ENCODE peak calls at places on chromosomes 12 and 14, in six cellular contexts. S is left lung, Q is body of pancreas, P is fibroblast of lung, V is cardiac muscle cell, X is HL-60. U is an unnamed sample. For H3K27me3, the result is how much of the 10 kb centered on the place peaks cover.

GRCh38 chr12:118288174-118288573 is 84.5 kb downstream of the TAOK3 start:
- DNase-seq in V (no peak), Q (no peak), P (no peak), X (no peak), S (no peak), U (no peak)

GRCh38 chr14:65753061-65753460 is 340.5 kb downstream of the FUT8 start:
- DNase-seq in X (no peak), P (no peak), Q (no peak), V (no peak), S (no peak), U (no peak)

GRCh38 chr12:81167694-81168093 is 89.8 kb downstream of the ACSS3 start:
- DNase-seq in S (no peak), Q (no peak), X (no peak), P (peak), V (no peak), U (no peak)

GRCh38 chr14:31964979-31965734 is 111.9 kb upstream of the ARHGAP5 start:
- DNase-seq in V (no peak), X (no peak), P (peak), S (no peak), Q (no peak), U (no peak)

GRCh38 chr14:103286460-103286859 is 47.6 kb upstream of the EIF5 start:
- DNase-seq in Q (no peak), P (no peak), V (no peak), X (no peak), S (no peak), U (no peak)

GRCh38 chr12:20549115-20549719 is 145.9 kb upstream of the SLCO1C1 start:
- DNase-seq in S (no peak), Q (no peak), V (peak), P (peak), X (peak), U (no peak)

GRCh38 chr12:6161124-6161882 is 36.8 kb upstream of the VWF start:
- DNase-seq in S (no peak), Q (no peak), X (no peak), V (no peak), P (peak), U (no peak)

GRCh38 chr14:50736932-50737419 is 68.9 kb upstream of the SAV1 start:
- DNase-seq in V (no peak), P (no peak), Q (no peak), S (no peak), X (no peak), U (no peak)

GRCh38 chr12:2451025-2451424 is 343.7 kb upstream of the FKBP4 start:
- DNase-seq in Q (no peak), V (no peak), P (peak), X (no peak), S (no peak), U (no peak)

GRCh38 chr12:229441-230191 is 15.7 kb upstream of the SLC6A12 start:
- DNase-seq in X (no peak), P (no peak), Q (no peak), V (no peak), S (no peak), U (no peak)

GRCh38 chr12:227286-227915 is 13.4 kb upstream of the SLC6A12 start:
- DNase-seq in Q (no peak), S (no peak), X (no peak), P (no peak), V (no peak), U (no peak)

GRCh38 chr12:226401-226800 is 12.4 kb upstream of the SLC6A12 start:
- DNase-seq in V (no peak), Q (no peak), P (no peak), S (no peak), X (no peak), U (no peak)

GRCh38 chr12:228846-229200 is 14.9 kb upstream of the SLC6A12 start:
- DNase-seq in X (no peak), P (no peak), S (no peak), Q (no peak), V (no peak), U (no peak)

DNA sequence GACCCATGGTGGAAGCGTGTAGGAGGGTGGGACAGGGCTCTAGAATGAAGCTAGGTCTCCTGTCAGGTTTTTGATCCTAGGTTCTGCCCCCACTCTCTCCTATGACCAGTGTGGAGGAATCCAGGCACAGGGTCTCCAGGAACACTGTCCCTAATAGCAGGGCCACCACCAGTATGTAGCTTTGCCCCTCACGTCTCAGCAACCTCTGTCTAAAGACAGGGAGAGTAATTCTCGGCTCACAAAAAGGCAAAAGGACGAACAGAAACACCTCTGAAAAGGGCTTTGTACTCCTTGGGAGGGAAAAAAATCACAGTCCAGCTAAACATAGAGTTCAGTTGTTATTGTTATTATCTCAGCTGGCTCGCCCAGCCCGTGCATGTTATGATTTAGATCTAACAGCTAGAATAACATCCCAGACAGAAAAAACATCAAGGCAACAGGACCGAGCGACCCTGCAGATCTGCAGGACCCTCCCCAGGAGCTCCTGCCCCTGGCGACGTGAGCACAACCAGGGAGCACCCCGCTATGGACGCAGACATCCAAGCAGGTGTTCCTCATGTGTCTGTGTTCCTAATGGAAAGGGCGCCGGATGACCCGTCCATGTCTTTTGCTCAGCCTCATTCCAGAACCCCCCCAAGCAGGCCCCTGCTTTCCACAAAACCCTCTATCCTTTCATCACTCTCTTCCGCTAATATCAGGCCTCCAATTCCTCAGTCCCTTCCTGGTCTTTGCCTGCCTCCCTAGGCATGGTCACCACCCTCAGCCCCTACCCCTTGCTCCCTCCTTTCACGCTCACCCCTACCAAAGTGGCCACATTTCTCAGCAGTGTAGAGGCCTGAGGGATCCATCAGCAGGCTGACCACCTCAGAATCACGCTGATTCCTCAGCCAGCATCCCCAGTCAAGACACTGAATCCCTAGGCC is 14.2 kb upstream of the SLC6A12 start:
- DNase-seq in X (no peak), S (no peak), P (no peak), V (no peak), Q (no peak), U (no peak)
- H3K27me3 ChIP-seq in X (under half), S (under half), P (under half), V (under half), Q (under half), U (under half)

GRCh38 chr12:14394317-14395058 is 29.0 kb downstream of the ATF7IP start:
- DNase-seq in P (peak), Q (peak), X (peak), V (peak), S (no peak), U (no peak)
- H3K4me3 ChIP-seq in P (no peak), Q (no peak), X (no peak), V (peak), S (no peak), U (peak)

GRCh38 chr12:113184098-113184899 is 979 bp downstream of the DDX54 start:
- DNase-seq in X (no peak), P (no peak), Q (no peak), V (no peak), S (peak), U (peak)
- H3K27ac ChIP-seq in X (peak), P (peak), Q (peak), V (no peak), S (peak), U (peak)

GRCh38 chr12:54593135-54593534 is 4.7 kb upstream of the PPP1R1A start:
- DNase-seq in Q (no peak), X (no peak), V (no peak), P (no peak), S (no peak), U (no peak)

GRCh38 chr12:54589964-54590363 is 1.5 kb upstream of the PPP1R1A start:
- DNase-seq in S (no peak), P (no peak), V (no peak), X (no peak), Q (no peak), U (no peak)

GRCh38 chr12:54592316-54592715 is 3.9 kb upstream of the PPP1R1A start:
- DNase-seq in S (no peak), P (peak), X (no peak), V (no peak), Q (no peak), U (no peak)

GRCh38 chr12:54588892-54589291 is 433 bp upstream of the PPP1R1A start:
- DNase-seq in P (no peak), V (no peak), S (no peak), Q (no peak), X (no peak), U (no peak)

GRCh38 chr12:54591001-54591591 is 2.6 kb upstream of the PPP1R1A start:
- DNase-seq in X (no peak), P (no peak), V (peak), Q (no peak), S (no peak), U (no peak)
- H3K27me3 ChIP-seq in X (under half), P (under half), V (under half), Q (under half), S (half or more), U (under half)

DNA sequence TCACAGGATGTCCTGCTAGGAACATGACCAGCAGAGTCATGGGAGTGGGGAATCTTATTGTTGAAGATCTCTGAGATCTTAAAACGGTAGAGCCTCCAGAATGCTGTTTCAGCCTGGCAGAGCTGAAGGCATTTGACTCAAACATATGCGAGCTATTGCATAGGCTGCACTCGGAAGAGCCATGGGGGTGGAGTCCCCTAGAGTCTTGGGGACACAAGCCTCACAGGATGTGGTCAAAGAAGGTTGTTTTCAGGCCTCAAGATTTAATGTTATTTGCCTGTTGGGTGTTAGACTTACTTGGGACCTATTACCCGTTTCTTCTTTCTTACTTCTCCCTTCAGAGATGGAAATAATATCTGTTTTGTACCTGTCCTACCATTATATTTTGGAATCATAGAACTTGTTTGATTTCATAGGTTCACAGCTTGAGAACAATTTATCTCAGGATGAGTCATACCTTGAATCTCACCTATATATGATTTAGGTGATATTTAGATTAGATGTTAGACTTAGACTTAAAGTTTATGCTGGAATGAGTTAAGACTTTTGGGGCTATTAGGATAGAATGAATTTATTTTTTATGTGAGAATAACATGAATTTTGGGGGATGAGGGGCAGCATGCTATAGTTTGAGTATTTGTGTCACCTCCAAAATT is 172.2 kb upstream of the ATP2B1 start:
- DNase-seq in V (no peak), Q (no peak), X (no peak), S (no peak), P (no peak), U (no peak)
- H3K4me3 ChIP-seq in V (no peak), Q (no peak), X (no peak), S (no peak), P (no peak), U (no peak)

U was measured in thoracic aorta.